ENCODE peak calls at places on chromosomes 4 and X, in four cellular contexts. U, M, Q and I are unnamed samples.

GRCh38 chr4:151940290-151940689 is 179.5 kb upstream of the GATB start:
- DNase-seq in Q (no peak), U (no peak), M (no peak), I (no peak)

GRCh38 chr4:173334085-173334890 is at the start of gene HMGB2:
- DNase-seq in U (peak; percentile 99), Q (peak; percentile 100), M (peak; percentile 100), I (peak; percentile 100)

GRCh38 chr4:163121689-163122088 is 45.0 kb downstream of the NAF1 start:
- DNase-seq in U (no peak), M (no peak), Q (no peak), I (no peak)

GRCh38 chrX:71221145-71221544 is 1.9 kb upstream of the GJB1 start:
- DNase-seq in Q (no peak), U (no peak), M (no peak), I (no peak)

GRCh38 chr4:86893136-86893535 is 914 bp upstream of the C4orf36 start:
- DNase-seq in Q (no peak), U (no peak), M (no peak), I (no peak)

GRCh38 chr4:147247577-147247976 is 233.3 kb upstream of the EDNRA start:
- DNase-seq in Q (no peak), U (no peak), M (no peak), I (no peak)

GRCh38 chrX:115204040-115204439 is 14.8 kb downstream of the RBMXL3 start:
- DNase-seq in Q (no peak), U (no peak), M (no peak), I (no peak)

GRCh38 chr4:1746919-1747602 is 25.7 kb downstream of the TACC3 start:
- DNase-seq in U (no peak), M (peak; percentile 58), Q (no peak), I (no peak)

GRCh38 chrX:47112316-47112954 is 32.1 kb downstream of the NDUFB11 start:
- DNase-seq in M (no peak), U (no peak), Q (no peak), I (peak; percentile 1)

GRCh38 chr4:66376396-66376795 is 706.1 kb upstream of the EPHA5 start:
- DNase-seq in U (no peak), Q (no peak), M (no peak), I (no peak)